ENCODE peak calls at places on chromosomes 6 and 20, in eight cellular contexts. K, M, N, P, Y, E, I and F are unnamed samples.
A peak's percentile ranks its signal among the peaks of the same experiment; 100 is the strongest.

GRCh38 chr6:87914637-87915395 is 132.8 kb upstream of the SPACA1 start:
- DNase-seq in K (no peak), M (no peak), N (peak; percentile 12), P (peak; percentile 44), Y (no peak), E (no peak), I (no peak), F (no peak)

GRCh38 chr20:47622118-47622665 is 120.5 kb downstream of the NCOA3 start:
- DNase-seq in K (no peak), M (no peak), N (peak; percentile 9), P (no peak), Y (no peak), E (no peak), I (no peak), F (no peak)

GRCh38 chr6:13697857-13698256 is 13.8 kb downstream of the RANBP9 start:
- DNase-seq in K (no peak), M (no peak), N (peak; percentile 18), P (no peak), Y (no peak), E (no peak), I (no peak), F (no peak)

GRCh38 chr20:12057778-12058177 is 140.1 kb downstream of the BTBD3 start:
- DNase-seq in K (no peak), M (no peak), N (no peak), P (no peak), Y (no peak), E (no peak), I (no peak), F (no peak)

GRCh38 chr6:42378125-42378524 is 73.6 kb downstream of the TRERF1 start:
- DNase-seq in K (no peak), M (no peak), N (no peak), P (no peak), Y (no peak), E (no peak), I (no peak), F (no peak)

GRCh38 chr6:89311853-89312531 is 3.1 kb downstream of the GABRR2 start:
- DNase-seq in K (peak; percentile 75), M (no peak), N (peak; percentile 54), P (no peak), Y (no peak), E (peak; percentile 60), I (no peak), F (no peak)

GRCh38 chr6:54267798-54268197 is 40.4 kb upstream of the TINAG start:
- DNase-seq in K (no peak), M (no peak), N (peak; percentile 60), P (peak; percentile 19), Y (peak; percentile 3), E (no peak), I (no peak), F (no peak)

GRCh38 chr20:6162239-6162638 is 39.4 kb upstream of the FERMT1 start:
- DNase-seq in K (no peak), M (no peak), N (no peak), P (no peak), Y (no peak), E (no peak), I (no peak), F (no peak)

GRCh38 chr20:51373713-51374481 is 168.6 kb downstream of the NFATC2 start:
- DNase-seq in K (peak; percentile 85), M (no peak), N (no peak), P (no peak), Y (peak; percentile 71), E (no peak), I (no peak), F (no peak)

GRCh38 chr6:32147401-32148132 is 4.2 kb downstream of the PRRT1 start:
- DNase-seq in K (no peak), M (no peak), N (no peak), P (no peak), Y (no peak), E (no peak), I (no peak), F (no peak)

GRCh38 chr6:169893624-169894023 is 142.2 kb downstream of the ERMARD start:
- DNase-seq in K (no peak), M (no peak), N (no peak), P (no peak), Y (peak; percentile 2), E (no peak), I (no peak), F (no peak)

GRCh38 chr6:169894377-169894960 is 143.0 kb downstream of the ERMARD start:
- DNase-seq in K (no peak), M (no peak), N (no peak), P (no peak), Y (peak; percentile 2), E (no peak), I (no peak), F (no peak)

GRCh38 chr6:169896826-169897456 is 145.5 kb downstream of the ERMARD start:
- DNase-seq in K (no peak), M (no peak), N (no peak), P (no peak), Y (no peak), E (no peak), I (no peak), F (no peak)

GRCh38 chr6:169895926-169896761 is 144.7 kb downstream of the ERMARD start:
- DNase-seq in K (no peak), M (no peak), N (no peak), P (no peak), Y (peak; percentile 1), E (no peak), I (no peak), F (no peak)

DNA sequence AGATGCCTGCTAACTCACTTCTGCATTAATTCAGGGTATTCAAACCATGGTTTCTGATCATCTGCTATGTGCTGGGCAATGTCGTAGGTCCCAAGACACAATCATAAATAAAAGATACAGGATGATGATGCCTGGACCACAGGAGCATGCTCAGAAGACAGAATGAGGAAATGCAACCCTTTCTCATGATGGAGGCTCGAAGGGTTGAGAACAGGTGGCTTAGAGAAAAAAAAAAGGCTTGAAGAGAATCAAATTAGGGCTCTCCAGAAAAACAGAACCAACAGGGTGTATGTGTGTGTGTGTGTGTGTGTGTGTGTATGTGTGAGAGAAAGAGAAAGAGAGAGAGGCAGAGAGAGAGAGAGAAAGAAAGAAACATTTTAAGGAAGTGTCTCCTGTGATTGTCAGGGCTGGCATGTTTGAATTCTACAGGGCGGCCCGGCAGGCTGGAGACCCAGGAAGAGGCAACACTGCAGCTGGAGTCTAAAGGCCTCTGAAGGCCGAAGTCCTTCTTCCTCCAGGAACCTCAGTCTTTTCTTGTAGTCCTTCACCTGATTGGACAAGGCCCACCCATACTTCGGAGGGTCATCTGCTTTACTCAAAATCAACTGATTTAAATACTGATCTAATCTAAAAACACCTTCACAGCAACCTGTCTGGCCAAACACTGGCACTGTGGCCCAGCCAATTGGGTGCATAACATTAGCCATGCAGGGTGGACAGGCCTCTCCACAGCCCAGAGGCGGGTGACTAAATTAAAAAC is 143.8 kb downstream of the ERMARD start:
- DNase-seq in K (no peak), M (no peak), N (no peak), P (no peak), Y (no peak), E (no peak), I (no peak), F (no peak)
- H3K9me3 ChIP-seq in K (no peaks in the 10 kb centered on the region), M (no peaks in the 10 kb centered on the region), N (peaks cover 47% of the 10 kb centered on the region), P (peaks cover 18% of the 10 kb centered on the region), Y (no peaks in the 10 kb centered on the region), E (no peaks in the 10 kb centered on the region), I (no peaks in the 10 kb centered on the region), F (no peaks in the 10 kb centered on the region)

DNA sequence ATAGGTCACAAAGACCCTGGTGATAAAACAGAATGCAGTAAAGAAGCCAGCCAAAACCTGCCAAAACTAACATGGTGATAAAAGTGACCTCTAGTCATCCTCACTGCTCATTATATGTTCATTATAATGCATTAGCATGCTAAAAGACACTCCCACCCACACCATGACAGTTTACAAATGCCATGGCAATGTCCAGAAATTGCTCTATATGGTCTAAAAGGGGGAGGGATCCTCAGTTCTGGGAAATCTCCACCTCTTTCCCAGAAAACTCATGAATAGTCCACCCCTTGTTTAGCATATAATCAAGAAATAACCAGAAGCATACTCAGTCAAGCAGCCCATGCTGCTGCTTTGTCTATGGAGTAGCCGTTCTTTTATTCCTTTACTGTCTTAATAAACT is 40.4 kb upstream of the MC3R start:
- DNase-seq in K (no peak), M (no peak), N (no peak), P (no peak), Y (no peak), E (no peak), I (no peak), F (no peak)
- H3K9me3 ChIP-seq in K (no peaks in the 10 kb centered on the region), M (no peaks in the 10 kb centered on the region), N (peaks cover 5% of the 10 kb centered on the region), P (no peaks in the 10 kb centered on the region), Y (no peaks in the 10 kb centered on the region), E (no peaks in the 10 kb centered on the region), I (no peaks in the 10 kb centered on the region), F (no peaks in the 10 kb centered on the region)

GRCh38 chr20:41604002-41604401 is 14.2 kb downstream of the CHD6 start:
- DNase-seq in K (no peak), M (no peak), N (no peak), P (no peak), Y (no peak), E (no peak), I (no peak), F (no peak)

GRCh38 chr20:41600926-41601631 is 17.1 kb downstream of the CHD6 start:
- DNase-seq in K (no peak), M (no peak), N (no peak), P (no peak), Y (no peak), E (no peak), I (no peak), F (no peak)

GRCh38 chr20:41598719-41599118 is 19.5 kb downstream of the CHD6 start:
- DNase-seq in K (no peak), M (no peak), N (no peak), P (no peak), Y (no peak), E (no peak), I (no peak), F (no peak)

GRCh38 chr20:41599699-41600104 is 18.5 kb downstream of the CHD6 start:
- DNase-seq in K (no peak), M (no peak), N (no peak), P (no peak), Y (no peak), E (no peak), I (no peak), F (no peak)

DNA sequence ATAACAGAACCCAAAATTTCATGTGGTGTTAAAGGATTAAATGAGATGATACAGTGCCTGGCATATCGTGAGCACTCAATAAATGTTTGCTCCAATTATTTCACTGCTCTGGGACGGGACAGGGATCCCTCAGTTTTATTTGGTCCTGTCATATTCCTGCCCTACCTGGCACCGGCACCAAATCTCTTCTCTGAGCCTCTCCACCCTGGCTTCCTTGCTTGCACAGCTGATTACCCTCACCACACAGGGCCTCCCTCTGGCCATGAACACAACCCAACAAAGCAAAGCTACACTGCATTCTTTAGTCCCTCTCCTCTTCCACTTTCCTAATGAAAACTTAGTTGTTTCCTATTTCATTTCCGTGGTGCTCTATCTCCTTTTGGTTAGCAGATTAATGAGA is 16.4 kb downstream of the CHD6 start:
- DNase-seq in K (no peak), M (no peak), N (no peak), P (no peak), Y (no peak), E (no peak), I (no peak), F (no peak)
- H3K9me3 ChIP-seq in K (peaks cover 7% of the 10 kb centered on the region), M (peaks cover 36% of the 10 kb centered on the region), N (peaks cover 27% of the 10 kb centered on the region), P (peaks cover 25% of the 10 kb centered on the region), Y (peaks cover 11% of the 10 kb centered on the region), E (no peaks in the 10 kb centered on the region), I (peaks cover 46% of the 10 kb centered on the region), F (peaks cover 13% of the 10 kb centered on the region)

DNA sequence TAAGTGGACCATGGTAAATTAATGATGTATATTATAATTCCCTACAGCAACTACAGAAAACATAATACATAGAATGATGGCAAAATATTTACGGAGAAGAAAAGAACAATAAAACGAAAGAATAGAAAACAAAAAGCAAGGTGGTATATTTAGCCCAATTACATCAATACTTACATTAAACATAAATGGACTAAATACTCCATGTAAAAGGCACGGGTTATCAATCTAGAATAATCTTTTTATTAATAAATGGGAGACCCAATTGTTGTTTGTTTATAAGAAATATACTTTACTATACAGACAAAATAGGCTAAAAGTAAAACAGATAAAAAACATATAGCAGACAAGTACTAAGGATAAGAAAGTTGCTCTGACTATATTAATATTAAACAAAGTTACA is 137.2 kb downstream of the TASP1 start:
- DNase-seq in K (no peak), M (no peak), N (no peak), P (no peak), Y (no peak), E (no peak), I (no peak), F (no peak)
- H3K9me3 ChIP-seq in K (no peaks in the 10 kb centered on the region), M (peaks cover 16% of the 10 kb centered on the region), N (peaks cover 1% of the 10 kb centered on the region), P (peaks cover 7% of the 10 kb centered on the region), Y (peaks cover 15% of the 10 kb centered on the region), E (no peaks in the 10 kb centered on the region), I (peaks cover 36% of the 10 kb centered on the region), F (peaks cover 6% of the 10 kb centered on the region)